ENCODE peak calls at places on chromosomes 13 and 19, in nine cellular contexts. P, R, T, G, U, V, D, L and Y are unnamed samples.

GRCh38 chr13:84191199-84191598 is 308.9 kb upstream of the SLITRK1 start:
- DNase-seq in V (no peak), P (no peak), G (no peak), R (no peak), U (no peak), T (no peak), D (no peak), L (no peak), Y (no peak)

GRCh38 chr19:518292-519231 is 11.3 kb downstream of the TPGS1 start:
- DNase-seq in L (no peak), P (peak; percentile 71), U (peak; percentile 74), R (no peak), V (peak; percentile 23), G (no peak), D (no peak), T (peak; percentile 72), Y (no peak)

GRCh38 chr19:17170538-17171297 is 44.4 kb upstream of the USE1 start:
- DNase-seq in L (no peak), R (no peak), D (no peak), U (no peak), P (no peak), V (no peak), G (no peak), T (peak; percentile 50), Y (no peak)

GRCh38 chr13:113840541-113841354 is 23.1 kb downstream of the GAS6 start:
- DNase-seq in U (no peak), R (peak; percentile 16), L (no peak), P (no peak), G (no peak), D (no peak), T (no peak), V (peak; percentile 10), Y (no peak)

GRCh38 chr13:103157034-103157433 is 90.8 kb upstream of the SLC10A2 start:
- DNase-seq in P (no peak), L (no peak), T (no peak), V (no peak), R (no peak), G (no peak), D (peak; percentile 53), U (no peak), Y (no peak)

GRCh38 chr13:45207319-45207718 is 6.5 kb upstream of the KCTD4 start:
- DNase-seq in V (no peak), G (no peak), R (no peak), D (no peak), P (no peak), U (no peak), T (no peak), L (no peak), Y (no peak)

GRCh38 chr19:54191671-54192453 is 754 bp downstream of the TSEN34 start:
- DNase-seq in R (no peak), G (no peak), U (no peak), V (peak; percentile 18), T (no peak), L (no peak), D (no peak), P (peak; percentile 81), Y (no peak)

GRCh38 chr19:2616741-2617392 is 85.6 kb downstream of the GNG7 start:
- DNase-seq in R (peak; percentile 51), G (no peak), P (peak; percentile 77), V (no peak), U (no peak), D (no peak), L (no peak), T (peak; percentile 71), Y (no peak)

GRCh38 chr19:3671680-3672574 is 28.3 kb downstream of the PIP5K1C start:
- DNase-seq in G (no peak), U (peak; percentile 32), V (no peak), P (no peak), L (no peak), T (peak; percentile 83), D (no peak), R (peak; percentile 61), Y (peak; percentile 49)

GRCh38 chr19:47469719-47470118 is 2.0 kb downstream of the SLC8A2 start:
- DNase-seq in V (no peak), U (no peak), P (no peak), T (no peak), G (no peak), R (no peak), L (no peak), D (no peak), Y (no peak)

GRCh38 chr19:39936020-39936419 is 1.6 kb upstream of the FCGBP start:
- DNase-seq in D (no peak), T (no peak), V (no peak), G (no peak), R (no peak), P (no peak), L (no peak), U (no peak), Y (no peak)

GRCh38 chr19:30871979-30872378 is 477.3 kb downstream of the TSHZ3 start:
- DNase-seq in R (no peak), P (no peak), L (no peak), G (no peak), T (no peak), V (no peak), D (no peak), U (no peak), Y (no peak)

DNA sequence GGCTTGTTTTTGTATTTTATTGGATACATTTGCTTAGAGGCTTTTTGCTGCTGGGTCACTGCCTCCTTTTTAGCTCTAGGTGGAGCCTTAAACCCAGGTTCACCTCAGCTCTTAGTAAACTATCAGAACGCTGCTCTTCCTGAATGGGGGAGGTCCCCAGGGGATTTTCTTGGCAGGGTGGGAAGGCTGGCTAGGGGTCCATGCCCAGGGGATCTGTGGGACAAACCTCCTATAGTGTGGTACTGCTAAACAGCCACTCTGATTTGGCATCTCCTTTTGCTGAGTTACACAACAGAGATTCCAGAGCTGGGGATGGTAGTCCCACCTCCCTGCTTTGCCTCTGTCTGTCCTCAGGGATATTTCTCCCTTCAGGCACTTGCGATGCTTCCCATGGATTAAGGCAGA is 204.9 kb downstream of the ZIC5 start:
- DNase-seq in V (no peak), R (no peak), U (no peak), L (no peak), G (no peak), T (no peak), D (no peak), P (no peak), Y (no peak)
- TF ChIP-seq CTCF in V (no peak), R (no peak), U (no peak), L (no peak), G (no peak), T (no peak), D (no peak), P (no peak), Y (no peak)

GRCh38 chr13:75569576-75569975 is 20.0 kb downstream of the UCHL3 start:
- DNase-seq in V (no peak), L (no peak), U (no peak), G (no peak), D (no peak), P (no peak), T (no peak), R (no peak), Y (no peak)

DNA sequence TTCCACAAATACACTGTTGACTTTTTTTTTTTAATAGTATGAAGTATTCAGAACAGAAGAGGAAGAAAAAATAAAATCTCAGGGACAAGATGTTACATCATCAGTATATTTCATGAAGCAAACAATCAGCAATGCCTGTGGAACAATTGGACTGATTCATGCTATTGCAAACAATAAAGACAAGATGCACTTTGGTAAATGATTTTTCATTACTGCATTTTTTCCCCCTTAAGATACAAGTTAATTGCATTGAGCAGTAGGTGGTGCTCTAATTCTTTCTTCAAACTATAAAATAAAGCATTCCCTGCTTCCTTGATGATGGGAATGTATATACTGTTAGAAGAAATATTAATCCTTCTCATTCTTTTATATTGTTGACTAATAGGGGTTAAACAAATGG is 17.1 kb downstream of the UCHL3 start:
- DNase-seq in P (no peak), D (no peak), V (no peak), L (no peak), G (no peak), U (no peak), R (no peak), T (no peak), Y (no peak)
- TF ChIP-seq CTCF in P (no peak), D (peak; percentile 53), V (peak; percentile 24), L (no peak), G (no peak), U (no peak), R (no peak), T (no peak), Y (no peak)

DNA sequence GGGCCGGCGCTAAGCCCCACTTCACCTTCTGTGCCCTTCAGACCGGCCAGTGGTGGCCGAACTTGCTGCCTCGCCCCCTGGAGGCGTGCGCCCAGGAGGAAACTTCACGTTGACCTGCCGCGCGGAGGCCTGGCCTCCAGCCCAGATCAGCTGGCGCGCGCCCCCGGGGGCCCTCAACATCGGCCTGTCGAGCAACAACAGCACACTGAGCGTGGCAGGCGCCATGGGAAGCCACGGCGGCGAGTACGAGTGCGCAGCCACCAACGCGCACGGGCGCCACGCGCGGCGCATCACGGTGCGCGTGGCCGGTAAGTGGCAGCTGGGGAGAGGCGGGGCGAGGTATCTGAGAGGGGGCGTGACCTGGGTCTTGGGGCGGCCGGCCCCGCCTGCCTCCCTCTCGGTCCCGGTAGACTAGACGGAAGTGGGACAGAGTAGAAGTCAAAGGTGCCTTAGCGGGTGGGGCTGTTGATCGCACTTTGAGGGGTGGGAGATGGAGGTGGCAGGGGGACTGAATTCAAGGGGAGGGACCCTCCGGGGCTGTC is 5.6 kb downstream of the ICAM5 start:
- DNase-seq in P (no peak), V (no peak), T (peak; percentile 71), L (peak; percentile 59), G (no peak), D (no peak), R (no peak), U (peak; percentile 51), Y (peak; percentile 70)
- TF ChIP-seq CTCF in P (no peak), V (no peak), T (no peak), L (no peak), G (no peak), D (no peak), R (no peak), U (no peak), Y (no peak)

GRCh38 chr13:19957320-19958118 is 1.0 kb upstream of the ZMYM2 start:
- DNase-seq in R (peak; percentile 81), V (peak; percentile 67), U (peak; percentile 67), T (peak; percentile 95), D (peak; percentile 39), P (peak; percentile 92), G (peak; percentile 75), L (peak; percentile 75), Y (peak; percentile 65)
- TF ChIP-seq CTCF in R (peak; percentile 78), V (peak; percentile 65), U (peak; percentile 78), T (peak; percentile 87), D (peak; percentile 78), P (peak; percentile 77), G (peak; percentile 95), L (no peak), Y (peak; percentile 91)

GRCh38 chr13:107373551-107373950 is 805.6 kb upstream of the ARGLU1 start:
- DNase-seq in D (peak; percentile 2), L (no peak), U (no peak), T (no peak), P (no peak), R (no peak), G (no peak), V (no peak), Y (no peak)
- TF ChIP-seq CTCF in D (peak; percentile 9), L (no peak), U (peak; percentile 56), T (peak; percentile 27), P (no peak), R (peak; percentile 26), G (peak; percentile 33), V (peak; percentile 19), Y (no peak)

GRCh38 chr19:45717131-45717982 is 13.3 kb downstream of the FBXO46 start:
- DNase-seq in D (peak; percentile 98), L (peak; percentile 92), G (peak; percentile 97), V (peak; percentile 99), P (peak; percentile 100), U (peak; percentile 97), R (peak; percentile 99), T (peak; percentile 99), Y (peak; percentile 95)
- TF ChIP-seq CTCF in D (no peak), L (no peak), G (no peak), V (no peak), P (no peak), U (no peak), R (peak; percentile 21), T (no peak), Y (no peak)